ENCODE peak calls at places on chromosome 14, in four cellular contexts. N is K562, M is GM12878, T is HepG2. X is an unnamed sample.

GRCh38 chr14:101119830-101120571 is 216.5 kb upstream of the RTL1 start:
- DNase-seq in N (no peak), M (no peak), T (no peak), X (no peak)

GRCh38 chr14:89121961-89122675 is 294.9 kb downstream of the FOXN3 start:
- DNase-seq in N (no peak), M (no peak), T (no peak), X (no peak)

GRCh38 chr14:64800000-64800399 is 79.7 kb downstream of the SPTB start:
- DNase-seq in N (no peak), M (no peak), T (peak), X (no peak)

GRCh38 chr14:91142214-91142668 is 28.4 kb downstream of the DGLUCY start:
- DNase-seq in N (no peak), M (peak), T (no peak), X (no peak)

GRCh38 chr14:61653507-61653906 is 41.8 kb upstream of the HIF1A start:
- DNase-seq in N (no peak), M (no peak), T (no peak), X (no peak)

GRCh38 chr14:81348086-81348485 is 52.0 kb downstream of the STON2 start:
- DNase-seq in N (no peak), M (no peak), T (no peak), X (no peak)

GRCh38 chr14:52052991-52053390 is 15.9 kb downstream of the NID2 start:
- DNase-seq in N (no peak), M (no peak), T (no peak), X (no peak)

GRCh38 chr14:91390165-91390778 is 27.3 kb downstream of the CCDC88C start:
- DNase-seq in N (no peak), M (no peak), T (no peak), X (no peak)

GRCh38 chr14:36604757-36605505 is 22.5 kb upstream of the NKX2-8 start:
- DNase-seq in N (peak), M (no peak), T (peak), X (peak)

GRCh38 chr14:68817513-68818212 is 24.8 kb upstream of the ZFP36L1 start:
- DNase-seq in N (no peak), M (no peak), T (no peak), X (no peak)

GRCh38 chr14:45085004-45085403 is 1.1 kb downstream of the PRPF39 start:
- DNase-seq in N (peak), M (no peak), T (peak), X (no peak)

GRCh38 chr14:91193069-91193468 is 51.4 kb downstream of the GPR68 start:
- DNase-seq in N (no peak), M (no peak), T (no peak), X (no peak)

GRCh38 chr14:61927015-61927414 is 164.8 kb downstream of the SNAPC1 start:
- DNase-seq in N (no peak), M (no peak), T (no peak), X (no peak)

GRCh38 chr14:92647499-92648279 is 100.7 kb downstream of the LGMN start:
- DNase-seq in N (no peak), M (no peak), T (no peak), X (no peak)

GRCh38 chr14:106055257-106055656 is 528.9 kb downstream of the TMEM121 start:
- DNase-seq in N (no peak), M (no peak), T (no peak), X (no peak)

GRCh38 chr14:53462931-53463778 is 310.0 kb upstream of the DDHD1 start:
- DNase-seq in N (no peak), M (no peak), T (peak), X (no peak)

GRCh38 chr14:105440554-105440900 is 20.9 kb downstream of the MTA1 start:
- DNase-seq in N (no peak), M (no peak), T (no peak), X (no peak)

GRCh38 chr14:98741523-98741922 is 530.5 kb downstream of the BCL11B start:
- DNase-seq in N (no peak), M (no peak), T (no peak), X (no peak)

GRCh38 chr14:102050625-102051024 is 36.2 kb downstream of the HSP90AA1 start:
- DNase-seq in N (no peak), M (no peak), T (no peak), X (no peak)

GRCh38 chr14:59427653-59428578 is 37.3 kb downstream of the GPR135 start:
- DNase-seq in N (no peak), M (no peak), T (no peak), X (no peak)

GRCh38 chr14:68789798-68790655 is 2.8 kb downstream of the ZFP36L1 start:
- DNase-seq in N (no peak), M (no peak), T (no peak), X (no peak)

GRCh38 chr14:95515080-95515489 is 1.4 kb downstream of the SYNE3 start:
- DNase-seq in N (no peak), M (no peak), T (no peak), X (no peak)

GRCh38 chr14:52354257-52354656 is 40.1 kb downstream of the PTGER2 start:
- DNase-seq in N (no peak), M (no peak), T (no peak), X (no peak)

GRCh38 chr14:70121521-70121920 is 67.2 kb downstream of the SLC8A3 start:
- DNase-seq in N (no peak), M (no peak), T (no peak), X (no peak)

GRCh38 chr14:76771432-76771980 is 10.2 kb downstream of the VASH1 start:
- DNase-seq in N (no peak), M (no peak), T (no peak), X (no peak)

GRCh38 chr14:103186894-103187586 is 63.8 kb downstream of the TNFAIP2 start:
- DNase-seq in N (no peak), M (no peak), T (peak), X (no peak)

GRCh38 chr14:81529391-81529790 is 4.3 kb downstream of the SEL1L start:
- DNase-seq in N (no peak), M (no peak), T (no peak), X (no peak)

GRCh38 chr14:22822017-22822618 is 6.9 kb upstream of the SLC7A7 start:
- DNase-seq in N (no peak), M (no peak), T (no peak), X (no peak)

GRCh38 chr14:22824711-22825359 is 4.9 kb upstream of the MRPL52 start:
- DNase-seq in N (peak), M (no peak), T (peak), X (no peak)

GRCh38 chr14:22821193-22822016 is 6.2 kb upstream of the SLC7A7 start:
- DNase-seq in N (no peak), M (no peak), T (peak), X (peak)

GRCh38 chr14:22820731-22821130 is 5.5 kb upstream of the SLC7A7 start:
- DNase-seq in N (no peak), M (no peak), T (no peak), X (no peak)

GRCh38 chr14:22822619-22823551 is 6.8 kb upstream of the MRPL52 start:
- DNase-seq in N (peak), M (no peak), T (peak), X (peak)
- TF ChIP-seq BHLHE40 in N (no peak), M (no peak), T (no peak), X (no peak)

GRCh38 chr14:75280448-75280830 is 1.8 kb downstream of the FOS start:
- DNase-seq in N (no peak), M (no peak), T (no peak), X (no peak)

GRCh38 chr14:75279153-75279738 is 618 bp downstream of the FOS start:
- DNase-seq in N (peak), M (no peak), T (no peak), X (peak)

GRCh38 chr14:75280831-75281690 is 2.4 kb downstream of the FOS start:
- DNase-seq in N (no peak), M (no peak), T (no peak), X (no peak)

GRCh38 chr14:75278422-75279152 is at the start of gene FOS:
- DNase-seq in N (peak), M (no peak), T (peak), X (peak)

GRCh38 chr14:75279739-75280447 is 1.3 kb downstream of the FOS start:
- DNase-seq in N (no peak), M (no peak), T (no peak), X (no peak)
- TF ChIP-seq SP1 in N (no peak), M (no peak), T (no peak), X (no peak)

DNA sequence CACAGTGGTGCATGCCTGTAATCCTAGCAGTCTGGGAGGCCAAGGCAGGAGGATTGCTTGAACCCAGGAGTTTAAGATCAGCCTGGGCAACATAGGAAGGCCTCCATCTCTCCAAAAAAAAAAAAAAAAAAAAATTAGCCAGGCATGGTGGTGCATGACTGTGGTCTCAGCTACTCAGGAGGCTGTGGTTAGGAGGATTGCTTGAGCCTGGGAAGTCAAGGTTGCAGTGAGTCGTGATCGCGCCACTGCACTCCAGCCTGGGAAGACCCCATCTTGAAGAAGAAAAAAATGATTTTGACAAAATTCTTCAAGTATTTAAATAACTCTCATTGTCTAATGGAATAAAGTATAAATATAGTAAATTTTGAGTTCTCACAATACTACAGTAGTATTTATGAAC is 219.2 kb upstream of the SSTR1 start:
- DNase-seq in N (no peak), M (no peak), T (no peak), X (no peak)
- TF ChIP-seq BHLHE40 in N (no peak), M (no peak), T (no peak), X (no peak)

DNA sequence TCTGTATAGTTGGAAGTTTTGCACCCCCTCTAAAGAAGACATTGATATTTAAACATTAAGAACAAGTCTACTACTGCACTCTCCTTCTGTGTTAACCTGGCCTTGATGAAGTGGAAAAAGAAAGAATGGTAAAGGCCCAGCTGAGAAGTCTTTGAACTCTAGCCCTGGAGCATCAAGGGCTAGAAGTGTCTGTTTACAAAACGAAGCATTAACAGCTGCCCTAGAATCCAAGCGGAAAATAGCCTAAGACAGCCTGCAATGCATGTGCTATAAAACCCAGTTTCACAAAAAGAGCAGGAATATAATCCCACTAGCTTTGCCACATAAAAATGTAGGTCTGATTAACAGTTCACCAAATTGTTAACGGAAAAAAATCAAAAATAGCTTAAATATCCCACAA is 60.5 kb downstream of the NUMB start:
- DNase-seq in N (no peak), M (no peak), T (no peak), X (no peak)
- TF ChIP-seq SP1 in N (no peak), M (no peak), T (no peak), X (no peak)

GRCh38 chr14:21090194-21090939 is 8.1 kb downstream of the ZNF219 start:
- DNase-seq in N (no peak), M (no peak), T (no peak), X (no peak)

GRCh38 chr14:21091784-21092146 is 6.7 kb downstream of the ZNF219 start:
- DNase-seq in N (no peak), M (no peak), T (no peak), X (no peak)

GRCh38 chr14:21092147-21093011 is 6.1 kb downstream of the ZNF219 start:
- DNase-seq in N (peak), M (no peak), T (peak), X (peak)

GRCh38 chr14:21089877-21090193 is 8.6 kb downstream of the ZNF219 start:
- DNase-seq in N (no peak), M (no peak), T (no peak), X (no peak)

DNA sequence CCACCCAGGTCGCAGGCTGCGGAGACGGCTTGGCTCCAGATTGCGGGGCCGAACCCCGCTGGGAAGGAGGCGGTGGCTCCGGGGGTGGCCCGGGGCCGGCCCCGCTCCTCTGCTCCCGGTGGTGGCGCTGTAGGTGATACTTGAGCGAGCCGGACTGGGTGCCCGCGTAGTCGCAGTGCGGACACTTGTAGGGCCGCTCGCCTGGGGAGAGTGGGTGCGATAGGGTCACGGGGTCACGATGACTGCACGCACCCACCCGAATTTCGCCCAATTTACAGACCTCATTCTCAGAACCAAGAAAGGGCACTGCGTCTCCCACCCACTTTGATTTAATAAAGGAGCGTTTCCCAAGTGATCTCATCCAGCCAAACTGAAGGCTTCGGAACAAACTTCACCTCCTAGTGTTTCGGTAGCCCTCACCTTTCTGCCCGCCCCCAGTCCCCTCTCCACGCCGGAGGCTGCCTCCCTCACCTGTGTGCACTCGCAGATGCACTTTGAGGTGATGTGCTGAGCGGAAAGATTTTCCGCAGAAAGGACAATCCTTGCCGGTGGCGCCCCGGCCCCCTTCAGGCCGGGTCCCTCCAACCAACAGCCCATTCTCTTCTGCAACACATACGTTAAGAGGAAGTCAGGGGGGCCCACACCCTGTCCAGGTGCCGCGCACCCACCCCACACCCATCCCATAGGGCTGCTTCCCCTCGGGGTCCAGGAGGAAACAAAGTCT is 7.4 kb downstream of the ZNF219 start:
- DNase-seq in N (no peak), M (no peak), T (no peak), X (no peak)
- TF ChIP-seq BHLHE40 in N (no peak), M (no peak), T (no peak), X (no peak)

GRCh38 chr14:22549981-22550670 is 38.9 kb downstream of the DAD1 start:
- DNase-seq in N (peak), M (peak), T (no peak), X (no peak)

GRCh38 chr14:22553445-22553844 is 35.6 kb downstream of the DAD1 start:
- DNase-seq in N (no peak), M (no peak), T (no peak), X (no peak)

GRCh38 chr14:22552827-22553076 is 36.3 kb downstream of the DAD1 start:
- DNase-seq in N (no peak), M (no peak), T (no peak), X (no peak)

GRCh38 chr14:22552001-22552826 is 36.8 kb downstream of the DAD1 start:
- DNase-seq in N (no peak), M (no peak), T (no peak), X (no peak)

GRCh38 chr14:22551597-22551982 is 37.4 kb downstream of the DAD1 start:
- DNase-seq in N (no peak), M (no peak), T (no peak), X (no peak)
- TF ChIP-seq SP1 in N (no peak), M (no peak), T (no peak), X (no peak)

GRCh38 chr14:38199768-38200167 is 7.9 kb upstream of the SSTR1 start:
- DNase-seq in N (no peak), M (no peak), T (no peak), X (no peak)
- TF ChIP-seq BHLHE40 in N (no peak), M (no peak), T (no peak), X (no peak)

X was measured in HEK293T.